ENCODE peak calls at places on chromosomes 16 and 17, in four cellular contexts. Q is GM12878, G is SK-N-SH, M is K562. C is an unnamed sample.

GRCh38 chr17:60102632-60103047 is 23.9 kb upstream of the HEATR6 start:
- DNase-seq in Q (no peak), G (no peak), M (no peak), C (no peak)

GRCh38 chr17:67289174-67289876 is 44.3 kb upstream of the HELZ start:
- DNase-seq in Q (no peak), G (no peak), M (no peak), C (no peak)

GRCh38 chr16:49600541-49600940 is 226.9 kb downstream of the C16orf78 start:
- DNase-seq in Q (no peak), G (peak; percentile 88), M (no peak), C (no peak)

GRCh38 chr16:3439637-3440036 is 3.7 kb downstream of the ZNF597 start:
- DNase-seq in Q (no peak), G (no peak), M (no peak), C (no peak)

GRCh38 chr17:50111687-50112655 is 16.8 kb downstream of the PDK2 start:
- DNase-seq in Q (no peak), G (peak; percentile 66), M (no peak), C (no peak)

GRCh38 chr17:48294989-48295892 is 134.8 kb downstream of the SKAP1 start:
- DNase-seq in Q (peak; percentile 47), G (no peak), M (no peak), C (no peak)

GRCh38 chr17:57312242-57312641 is 55.9 kb downstream of the MSI2 start:
- DNase-seq in Q (no peak), G (no peak), M (no peak), C (no peak)

GRCh38 chr17:6893382-6894205 is 62.1 kb upstream of the TEKT1 start:
- DNase-seq in Q (no peak), G (no peak), M (no peak), C (no peak)

GRCh38 chr17:17971431-17972125 is 622 bp downstream of the TOM1L2 start:
- DNase-seq in Q (no peak), G (peak; percentile 52), M (no peak), C (no peak)

GRCh38 chr17:71792966-71793365 is 327.9 kb upstream of the SOX9 start:
- DNase-seq in Q (no peak), G (no peak), M (no peak), C (no peak)

GRCh38 chr17:82013341-82013740 is 9.3 kb downstream of the CENPX start:
- DNase-seq in Q (no peak), G (peak; percentile 94), M (no peak), C (no peak)

GRCh38 chr17:43338886-43339516 is 59.8 kb upstream of the ARL4D start:
- DNase-seq in Q (no peak), G (no peak), M (no peak), C (no peak)

GRCh38 chr17:38674749-38675615 is at the start of gene EPOP:
- DNase-seq in Q (no peak), G (peak; percentile 99), M (peak; percentile 98), C (peak; percentile 74)

GRCh38 chr17:80956321-80957190 is 35.1 kb upstream of the CHMP6 start:
- DNase-seq in Q (no peak), G (no peak), M (no peak), C (no peak)

GRCh38 chr17:50113624-50114320 is 16.2 kb downstream of the SAMD14 start:
- DNase-seq in Q (no peak), G (no peak), M (no peak), C (no peak)

GRCh38 chr17:35433075-35433894 is 985 bp upstream of the SLFN12 start:
- DNase-seq in Q (peak; percentile 40), G (no peak), M (peak; percentile 66), C (peak; percentile 32)

GRCh38 chr17:75488693-75489510 is 26.4 kb downstream of the CASKIN2 start:
- DNase-seq in Q (no peak), G (peak; percentile 39), M (no peak), C (no peak)

GRCh38 chr17:28372945-28373274 is 1.4 kb downstream of the SARM1 start:
- DNase-seq in Q (no peak), G (peak; percentile 45), M (no peak), C (no peak)

GRCh38 chr16:67397812-67398545 is 4.7 kb upstream of the TPPP3 start:
- DNase-seq in Q (no peak), G (no peak), M (no peak), C (no peak)

GRCh38 chr17:43578699-43579569 is 32.8 kb upstream of the ETV4 start:
- DNase-seq in Q (peak; percentile 74), G (peak; percentile 48), M (no peak), C (peak; percentile 43)

GRCh38 chr16:89138513-89138795 is 33.1 kb upstream of the CDH15 start:
- DNase-seq in Q (no peak), G (no peak), M (no peak), C (no peak)

GRCh38 chr17:51128089-51128488 is 7.4 kb upstream of the SPAG9 start:
- DNase-seq in Q (no peak), G (no peak), M (no peak), C (no peak)

GRCh38 chr17:62703776-62704380 is 76.4 kb downstream of the MRC2 start:
- DNase-seq in Q (no peak), G (peak; percentile 96), M (peak; percentile 84), C (peak; percentile 68)

GRCh38 chr17:36972186-36972686 is 23.5 kb downstream of the AATF start:
- DNase-seq in Q (no peak), G (no peak), M (no peak), C (no peak)

GRCh38 chr17:79142375-79142774 is 67.8 kb downstream of the ENGASE start:
- DNase-seq in Q (no peak), G (no peak), M (no peak), C (no peak)

GRCh38 chr16:9219811-9220210 is 128.4 kb downstream of the HAPSTR1 start:
- DNase-seq in Q (no peak), G (no peak), M (no peak), C (no peak)

GRCh38 chr16:27863377-27863776 is 200.1 kb downstream of the GSG1L start:
- DNase-seq in Q (no peak), G (no peak), M (no peak), C (no peak)

GRCh38 chr16:27862953-27863352 is 200.6 kb downstream of the GSG1L start:
- DNase-seq in Q (no peak), G (no peak), M (no peak), C (no peak)

GRCh38 chr16:27853651-27854050 is 209.9 kb downstream of the GSG1L start:
- DNase-seq in Q (no peak), G (no peak), M (no peak), C (no peak)

GRCh38 chr16:27860091-27860490 is 203.4 kb downstream of the GSG1L start:
- DNase-seq in Q (no peak), G (no peak), M (no peak), C (no peak)

DNA sequence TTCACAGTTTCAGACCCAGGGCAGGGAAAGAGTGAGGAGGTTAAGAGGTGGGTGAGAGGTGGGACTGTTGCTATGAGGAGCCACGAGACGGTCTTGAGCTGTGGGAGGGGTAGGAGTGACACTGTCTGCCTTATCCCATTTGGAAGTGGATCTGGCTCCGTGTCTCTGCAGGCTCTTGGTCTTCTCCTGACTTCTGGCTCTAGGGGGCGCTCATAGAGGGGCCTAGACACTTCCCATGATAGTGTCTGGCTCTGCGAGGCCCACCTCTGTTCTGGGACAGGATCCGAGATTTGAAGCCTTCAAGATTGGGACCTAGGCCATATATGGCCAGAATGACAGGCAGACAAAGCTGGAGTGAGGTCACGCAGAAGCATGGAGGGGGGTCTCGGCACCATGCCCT is 204.5 kb downstream of the GSG1L start:
- DNase-seq in Q (no peak), G (no peak), M (no peak), C (no peak)
- TF ChIP-seq TAF1 in Q (no peak), G (no peak), M (no peak), C (no peak)

GRCh38 chr17:2055494-2056220 is 754 bp downstream of the HIC1 start:
- DNase-seq in Q (no peak), G (no peak), M (no peak), C (peak; percentile 66)

GRCh38 chr17:2053380-2054261 is 1.3 kb upstream of the HIC1 start:
- DNase-seq in Q (no peak), G (peak; percentile 68), M (peak; percentile 38), C (no peak)

GRCh38 chr17:2056221-2057129 is 1.6 kb downstream of the HIC1 start:
- DNase-seq in Q (no peak), G (no peak), M (no peak), C (no peak)

GRCh38 chr17:2054262-2054739 is 602 bp upstream of the HIC1 start:
- DNase-seq in Q (no peak), G (peak; percentile 76), M (no peak), C (no peak)

GRCh38 chr17:2054740-2055493 is at the start of gene HIC1:
- DNase-seq in Q (no peak), G (peak; percentile 93), M (peak; percentile 52), C (peak; percentile 80)
- TF ChIP-seq TAF1 in Q (peak; percentile 54), G (no peak), M (no peak), C (peak; percentile 58)

DNA sequence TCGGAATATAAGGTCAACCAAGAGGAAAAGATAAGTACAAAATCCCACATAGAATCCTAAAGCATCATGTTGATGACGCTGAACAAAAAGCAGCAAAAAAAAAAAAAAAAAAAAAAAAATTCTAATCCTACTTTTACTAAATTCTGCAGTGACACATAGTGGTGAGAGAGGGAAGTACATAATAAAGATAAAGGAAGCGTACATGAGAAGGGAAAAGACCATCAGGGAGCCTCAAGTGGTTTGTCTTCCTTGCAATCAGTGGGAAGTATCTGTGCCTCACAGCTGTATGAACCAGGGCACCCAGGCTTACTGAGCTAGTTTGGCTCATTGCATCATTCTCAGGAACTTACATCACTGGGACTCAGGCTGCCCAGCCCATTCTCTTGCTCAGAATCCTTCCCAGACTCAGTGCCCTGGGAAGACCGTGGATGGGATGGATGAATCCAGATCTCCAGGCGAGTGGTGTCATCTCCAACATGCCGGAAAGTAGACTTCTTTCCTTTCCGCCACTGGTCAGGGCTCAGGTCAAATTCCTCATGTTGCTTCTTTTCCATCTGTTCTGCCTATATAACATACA is 21.2 kb downstream of the SMG6 start:
- DNase-seq in Q (no peak), G (peak; percentile 61), M (peak; percentile 40), C (no peak)
- TF ChIP-seq TAF1 in Q (no peak), G (no peak), M (no peak), C (no peak)

GRCh38 chr16:46853713-46854443 is 22.9 kb upstream of the C16orf87 start:
- DNase-seq in Q (no peak), G (peak; percentile 83), M (peak; percentile 62), C (peak; percentile 45)
- TF ChIP-seq TAF1 in Q (no peak), G (no peak), M (no peak), C (no peak)